ENCODE peak calls at places on chromosomes 11 and 22, in five cellular contexts. J is anterior cingulate cortex; W is activated T-cell treated with anti-CD3 and anti-CD28 coated beads, Interleukin-2, amount 50 U/mL, for 48 hours; K is prostate gland; U is stimulated activated CD4-positive, alpha-beta T cell treated with anti-CD3 and anti-CD28 coated beads, Interleukin-12 subunit alpha, Interleukin-12 subunit beta, amount 100 ng/mL, for 4 hours. O is an unnamed sample.

GRCh38 chr11:47469411-47470179 is 20.7 kb upstream of the RAPSN start:
- DNase-seq in U (no peak), W (no peak), K (no peak), J (no peak), O (no peak)

GRCh38 chr11:19435306-19435989 is 194.7 kb upstream of the E2F8 start:
- DNase-seq in U (no peak), W (no peak), K (no peak), J (no peak), O (no peak)

GRCh38 chr11:13897606-13898276 is 64.8 kb upstream of the SPON1 start:
- DNase-seq in K (no peak), W (no peak), U (no peak), J (no peak), O (no peak)

GRCh38 chr11:132866783-132867545 is 665.3 kb downstream of the OPCML start:
- DNase-seq in U (no peak), W (no peak), K (no peak), J (no peak), O (no peak)

GRCh38 chr11:72754149-72754543 is 1.9 kb upstream of the ARAP1 start:
- DNase-seq in U (no peak), K (no peak), W (no peak), J (no peak), O (no peak)

GRCh38 chr11:110991621-110992355 is 253.7 kb upstream of the POU2AF2 start:
- DNase-seq in J (peak; percentile 17), K (no peak), U (no peak), W (no peak), O (peak; percentile 78)

GRCh38 chr11:93741882-93742226 is 382 bp downstream of the C11orf54 start:
- DNase-seq in K (peak; percentile 47), W (no peak), J (no peak), U (no peak), O (peak; percentile 58)

GRCh38 chr11:125062931-125063428 is at the start of gene SLC37A2:
- DNase-seq in J (no peak), U (peak; percentile 24), W (peak; percentile 54), K (peak; percentile 52), O (peak; percentile 51)

GRCh38 chr11:86482684-86483083 is 108.0 kb downstream of the CCDC81 start:
- DNase-seq in J (no peak), U (no peak), W (no peak), K (no peak), O (no peak)

GRCh38 chr11:7077101-7077500 is 11.7 kb upstream of the RBMXL2 start:
- DNase-seq in W (no peak), J (no peak), K (no peak), U (no peak), O (no peak)

GRCh38 chr11:47243454-47243853 is 5.2 kb downstream of the ACP2 start:
- DNase-seq in K (peak; percentile 54), J (no peak), U (no peak), W (no peak), O (no peak)

GRCh38 chr11:44709281-44709562 is 17.5 kb upstream of the TSPAN18 start:
- DNase-seq in W (no peak), J (no peak), U (no peak), K (no peak), O (no peak)

GRCh38 chr11:1561955-1562354 is 10.1 kb downstream of the DUSP8 start:
- DNase-seq in W (no peak), K (no peak), J (no peak), U (no peak), O (no peak)

GRCh38 chr11:5605849-5606248 is 9.4 kb downstream of the TRIM6 start:
- DNase-seq in W (no peak), J (no peak), K (no peak), U (no peak), O (no peak)

GRCh38 chr22:31085493-31085824 is 4.3 kb downstream of the SMTN start:
- DNase-seq in W (no peak), J (peak; percentile 68), K (no peak), U (no peak), O (peak; percentile 79)

GRCh38 chr11:7524831-7525230 is 11.0 kb downstream of the PPFIBP2 start:
- DNase-seq in W (no peak), K (no peak), J (no peak), U (no peak), O (no peak)

GRCh38 chr11:62461740-62462522 is 43.1 kb downstream of the SCGB1A1 start:
- DNase-seq in W (no peak), U (no peak), J (no peak), K (no peak), O (no peak)

GRCh38 chr11:67506426-67507032 is 1.4 kb upstream of the PITPNM1 start:
- DNase-seq in J (no peak), K (no peak), W (no peak), U (no peak), O (no peak)

GRCh38 chr11:82942376-82942775 is 40.8 kb downstream of the DDIAS start:
- DNase-seq in W (no peak), U (no peak), K (no peak), J (no peak), O (no peak)

GRCh38 chr11:109425554-109425953 is 3.6 kb downstream of the C11orf87 start:
- DNase-seq in W (no peak), U (no peak), K (no peak), J (no peak), O (no peak)

GRCh38 chr11:70528046-70528793 is 129.9 kb downstream of the CTTN start:
- DNase-seq in W (no peak), J (no peak), K (no peak), U (no peak), O (no peak)